ENCODE peak calls at places on chromosomes 5 and 9, in eight cellular contexts. U is dorsolateral prefrontal cortex, P is lung microvascular endothelial cell, E is OCI-M1, D is GM12892, M is colonic mucosa, F is right atrium auricular region, Y is cardiac fibroblast. B is an unnamed sample.

GRCh38 chr9:134433101-134433500 is 106.8 kb downstream of the RXRA start:
- DNase-seq in U (no peak), P (peak; percentile 49), E (no peak), D (no peak), M (no peak), F (no peak), Y (peak; percentile 53), B (no peak)

GRCh38 chr9:116070256-116070914 is 83.2 kb upstream of the PAPPA start:
- DNase-seq in U (no peak), P (no peak), E (no peak), D (no peak), M (no peak), F (no peak), Y (peak; percentile 84), B (no peak)

GRCh38 chr5:134566741-134567221 is 41.3 kb downstream of the JADE2 start:
- DNase-seq in U (no peak), P (no peak), E (no peak), D (no peak), M (no peak), F (no peak), Y (no peak), B (no peak)

GRCh38 chr5:176994460-176995121 is 12.0 kb downstream of the UIMC1 start:
- DNase-seq in U (no peak), P (peak; percentile 82), E (peak; percentile 97), D (peak; percentile 17), M (no peak), F (peak; percentile 59), Y (peak; percentile 95), B (no peak)

GRCh38 chr5:88829053-88829452 is 53.9 kb downstream of the MEF2C start:
- DNase-seq in U (no peak), P (peak; percentile 78), E (peak; percentile 83), D (no peak), M (no peak), F (no peak), Y (peak; percentile 34), B (no peak)

GRCh38 chr9:19233344-19233743 is 2.9 kb downstream of the DENND4C start:
- DNase-seq in U (no peak), P (no peak), E (no peak), D (no peak), M (no peak), F (no peak), Y (no peak), B (no peak)

GRCh38 chr5:68122929-68123328 is 92.6 kb upstream of the PIK3R1 start:
- DNase-seq in U (no peak), P (no peak), E (no peak), D (no peak), M (no peak), F (no peak), Y (no peak), B (no peak)

GRCh38 chr5:75828029-75828428 is 110.8 kb upstream of the POC5 start:
- DNase-seq in U (no peak), P (no peak), E (no peak), D (no peak), M (no peak), F (no peak), Y (no peak), B (no peak)

GRCh38 chr5:172901788-172902496 is 57.3 kb upstream of the RPL26L1 start:
- DNase-seq in U (no peak), P (peak; percentile 38), E (no peak), D (no peak), M (no peak), F (no peak), Y (peak; percentile 73), B (no peak)

GRCh38 chr9:93903886-93904648 is 51.1 kb downstream of the BARX1 start:
- DNase-seq in U (no peak), P (no peak), E (no peak), D (no peak), M (no peak), F (no peak), Y (no peak), B (no peak)

GRCh38 chr5:1318659-1319251 is 23.9 kb upstream of the TERT start:
- DNase-seq in U (no peak), P (no peak), E (no peak), D (peak; percentile 3), M (no peak), F (no peak), Y (no peak), B (no peak)

GRCh38 chr9:122835313-122835731 is 6.9 kb upstream of the PDCL start:
- DNase-seq in U (no peak), P (peak; percentile 44), E (peak; percentile 14), D (no peak), M (no peak), F (no peak), Y (no peak), B (no peak)

GRCh38 chr5:96808541-96808828 is 740 bp upstream of the ERAP1 start:
- DNase-seq in U (no peak), P (no peak), E (peak; percentile 63), D (no peak), M (no peak), F (no peak), Y (no peak), B (no peak)

GRCh38 chr5:162274684-162275083 is 207.1 kb downstream of the GABRG2 start:
- DNase-seq in U (no peak), P (no peak), E (no peak), D (no peak), M (no peak), F (no peak), Y (no peak), B (no peak)

GRCh38 chr5:92265804-92266203 is 882.7 kb upstream of the ARRDC3 start:
- DNase-seq in U (no peak), P (no peak), E (no peak), D (no peak), M (no peak), F (no peak), Y (no peak), B (no peak)

GRCh38 chr5:55241756-55242155 is 8.3 kb upstream of the CCNO start:
- DNase-seq in U (no peak), P (no peak), E (peak; percentile 12), D (no peak), M (no peak), F (no peak), Y (no peak), B (peak; percentile 16)

GRCh38 chr9:123063172-123063508 is 29.7 kb downstream of the GPR21 start:
- DNase-seq in U (no peak), P (no peak), E (no peak), D (no peak), M (no peak), F (no peak), Y (peak; percentile 42), B (no peak)

GRCh38 chr5:58262226-58262625 is 197.7 kb downstream of the PLK2 start:
- DNase-seq in U (no peak), P (no peak), E (no peak), D (no peak), M (no peak), F (no peak), Y (no peak), B (no peak)

GRCh38 chr5:115402822-115403577 is 106.5 kb upstream of the CCDC112 start:
- DNase-seq in U (no peak), P (peak; percentile 8), E (no peak), D (no peak), M (no peak), F (no peak), Y (peak; percentile 70), B (no peak)

GRCh38 chr9:2923810-2924768 is 80.2 kb upstream of the PUM3 start:
- DNase-seq in U (no peak), P (no peak), E (no peak), D (no peak), M (no peak), F (no peak), Y (no peak), B (no peak)

GRCh38 chr9:136619742-136620440 is 42.8 kb upstream of the EGFL7 start:
- DNase-seq in U (peak; percentile 50), P (peak; percentile 46), E (no peak), D (no peak), M (peak; percentile 47), F (peak; percentile 73), Y (peak; percentile 28), B (no peak)

GRCh38 chr5:56490971-56491468 is 257.9 kb upstream of the ANKRD55 start:
- DNase-seq in U (no peak), P (no peak), E (peak; percentile 58), D (no peak), M (no peak), F (no peak), Y (peak; percentile 18), B (no peak)

GRCh38 chr5:96562614-96563013 is 99.6 kb upstream of the CAST start:
- DNase-seq in U (no peak), P (peak; percentile 76), E (no peak), D (no peak), M (no peak), F (no peak), Y (peak; percentile 33), B (no peak)

GRCh38 chr9:100104314-100104713 is 5.3 kb downstream of the INVS start:
- DNase-seq in U (no peak), P (no peak), E (no peak), D (no peak), M (no peak), F (no peak), Y (no peak), B (no peak)

GRCh38 chr9:98101868-98102273 is 17.2 kb downstream of the TRIM14 start:
- DNase-seq in U (no peak), P (no peak), E (peak; percentile 60), D (peak; percentile 64), M (no peak), F (no peak), Y (no peak), B (peak; percentile 81)

GRCh38 chr5:76169536-76169935 is 86.4 kb downstream of the SV2C start:
- DNase-seq in U (no peak), P (no peak), E (no peak), D (no peak), M (no peak), F (no peak), Y (no peak), B (no peak)

GRCh38 chr5:138082033-138082432 is 1.8 kb upstream of the WNT8A start:
- DNase-seq in U (no peak), P (no peak), E (no peak), D (no peak), M (no peak), F (no peak), Y (no peak), B (no peak)

GRCh38 chr5:1497795-1498622 is 25.8 kb downstream of the LPCAT1 start:
- DNase-seq in U (no peak), P (no peak), E (no peak), D (no peak), M (no peak), F (no peak), Y (no peak), B (no peak)

GRCh38 chr9:21810388-21810787 is 8.0 kb downstream of the MTAP start:
- DNase-seq in U (no peak), P (no peak), E (no peak), D (no peak), M (no peak), F (no peak), Y (peak; percentile 53), B (no peak)

GRCh38 chr9:129863059-129863690 is 27.9 kb downstream of the USP20 start:
- DNase-seq in U (no peak), P (peak; percentile 75), E (peak; percentile 97), D (no peak), M (no peak), F (no peak), Y (peak; percentile 89), B (no peak)

GRCh38 chr5:167415779-167416761 is 875.4 kb upstream of the WWC1 start:
- DNase-seq in U (no peak), P (no peak), E (no peak), D (no peak), M (no peak), F (no peak), Y (no peak), B (no peak)

GRCh38 chr5:141773779-141774531 is 91.9 kb upstream of the ARAP3 start:
- DNase-seq in U (no peak), P (no peak), E (no peak), D (no peak), M (no peak), F (no peak), Y (no peak), B (no peak)

GRCh38 chr5:169195601-169196000 is 105.3 kb downstream of the SLIT3 start:
- DNase-seq in U (no peak), P (no peak), E (no peak), D (no peak), M (no peak), F (no peak), Y (peak; percentile 24), B (no peak)

GRCh38 chr9:68867066-68867465 is 146.8 kb downstream of the PRKACG start:
- DNase-seq in U (no peak), P (no peak), E (no peak), D (no peak), M (no peak), F (no peak), Y (no peak), B (no peak)

B was measured in NCI-H510A.